ENCODE peak calls at places on chromosomes 13 and 19, in eight cellular contexts. U is H54; N is GM23338; E is stimulated activated CD8-positive, alpha-beta memory T cell treated with anti-CD3 and anti-CD28 coated beads, Interleukin-7, amount 100 ng/mL, for 1 hour; G is fibroblast of lung; W is GM06990; S is effector CD4-positive, alpha-beta T cell; J is naive thymus-derived CD8-positive, alpha-beta T cell. T is an unnamed sample.

GRCh38 chr13:29754486-29754806 is 96.0 kb downstream of the UBL3 start:
- DNase-seq in E (no peak), S (no peak), J (no peak), G (peak; percentile 73), W (no peak), N (peak; percentile 79), U (no peak), T (no peak)

GRCh38 chr19:47099576-47100050 is 14.0 kb downstream of the ZC3H4 start:
- DNase-seq in G (no peak), E (no peak), J (no peak), W (no peak), S (no peak), N (no peak), U (no peak), T (no peak)

GRCh38 chr13:108463365-108463764 is 166.0 kb upstream of the MYO16 start:
- DNase-seq in S (no peak), N (no peak), U (peak; percentile 47), W (no peak), G (peak; percentile 97), E (no peak), J (no peak), T (no peak)

GRCh38 chr19:49896863-49897621 is at the start of gene IL4I1:
- DNase-seq in W (peak; percentile 86), J (peak; percentile 29), U (peak; percentile 63), S (peak; percentile 61), N (no peak), G (peak; percentile 20), E (peak; percentile 35), T (no peak)

GRCh38 chr13:114068723-114069322 is 63.6 kb downstream of the RASA3 start:
- DNase-seq in E (no peak), N (no peak), S (no peak), W (no peak), G (peak; percentile 64), U (no peak), J (no peak), T (no peak)

GRCh38 chr13:73708393-73708985 is 425.7 kb downstream of the KLF12 start:
- DNase-seq in S (peak; percentile 42), U (no peak), N (peak; percentile 83), J (peak; percentile 52), W (peak; percentile 17), G (peak; percentile 58), E (no peak), T (peak; percentile 60)

GRCh38 chr13:100550433-100550832 is 38.2 kb downstream of the GGACT start:
- DNase-seq in U (no peak), S (no peak), G (peak; percentile 80), J (no peak), N (no peak), E (no peak), W (no peak), T (no peak)

GRCh38 chr19:7699422-7700127 is 2.4 kb downstream of the FCER2 start:
- DNase-seq in J (no peak), N (no peak), U (no peak), G (peak; percentile 3), E (no peak), W (peak; percentile 66), S (no peak), T (no peak)

GRCh38 chr19:23222998-23223652 is 27.1 kb downstream of the ZNF724 start:
- DNase-seq in S (no peak), G (no peak), E (no peak), U (no peak), J (no peak), N (no peak), W (no peak), T (no peak)

GRCh38 chr19:658916-659839 is 3.8 kb downstream of the RNF126 start:
- DNase-seq in U (no peak), N (no peak), G (peak; percentile 67), W (no peak), E (no peak), J (no peak), S (peak; percentile 64), T (no peak)

GRCh38 chr19:2469102-2469914 is 6.6 kb upstream of the GADD45B start:
- DNase-seq in E (no peak), W (peak; percentile 74), U (peak; percentile 86), G (peak; percentile 87), S (no peak), J (no peak), N (peak; percentile 65), T (no peak)

GRCh38 chr13:99655351-99656091 is 154.2 kb downstream of the TM9SF2 start:
- DNase-seq in G (peak; percentile 90), S (no peak), E (no peak), N (no peak), U (peak; percentile 97), J (no peak), W (no peak), T (no peak)

GRCh38 chr19:43476606-43477005 is 11.2 kb upstream of the LYPD3 start:
- DNase-seq in S (no peak), N (no peak), J (no peak), E (no peak), U (peak; percentile 41), W (no peak), G (peak; percentile 84), T (no peak)

GRCh38 chr19:6674868-6675305 is 4.9 kb upstream of the TNFSF14 start:
- DNase-seq in W (peak; percentile 88), E (peak; percentile 78), S (peak; percentile 74), G (peak; percentile 76), N (peak; percentile 88), U (peak; percentile 87), J (peak; percentile 66), T (no peak)

GRCh38 chr19:45354443-45354842 is 13.9 kb downstream of the KLC3 start:
- DNase-seq in S (no peak), U (no peak), W (no peak), G (no peak), E (no peak), J (no peak), N (no peak), T (no peak)

GRCh38 chr13:40031031-40031430 is 375.6 kb downstream of the COG6 start:
- DNase-seq in U (no peak), E (no peak), W (no peak), N (no peak), S (no peak), J (no peak), G (peak; percentile 83), T (no peak)

GRCh38 chr13:99634672-99635071 is 133.4 kb downstream of the TM9SF2 start:
- DNase-seq in U (no peak), G (no peak), S (no peak), N (peak; percentile 19), J (no peak), W (no peak), E (no peak), T (no peak)

GRCh38 chr19:46944918-46945628 is 74.6 kb upstream of the NPAS1 start:
- DNase-seq in S (no peak), W (no peak), J (no peak), U (no peak), E (no peak), N (peak; percentile 78), G (peak; percentile 70), T (peak; percentile 90)

GRCh38 chr19:35755550-35756371 is 1.1 kb downstream of the HSPB6 start:
- DNase-seq in J (no peak), G (no peak), W (no peak), E (no peak), U (no peak), N (peak; percentile 23), S (no peak), T (no peak)

GRCh38 chr19:28614634-28615545 is 598.1 kb downstream of the UQCRFS1 start:
- DNase-seq in J (no peak), W (no peak), U (no peak), G (no peak), E (no peak), N (no peak), S (no peak), T (no peak)

GRCh38 chr13:40261947-40262346 is 404.5 kb downstream of the FOXO1 start:
- DNase-seq in E (no peak), S (no peak), G (no peak), W (no peak), U (no peak), N (no peak), J (no peak), T (no peak)

T was measured in WERI-Rb-1.